ENCODE peak calls at places on chromosomes 13 and 19, in five cellular contexts. I is neuronal stem cell, Z is H9, K is mesenchymal stem cell, O is H1. P is an unnamed sample. For H3K4me1, the result is how much of the 10 kb centered on the place peaks cover.

GRCh38 chr19:49231804-49232203 is 74.2 kb downstream of the TRPM4 start:
- DNase-seq in I (no peak), O (no peak), Z (no peak), K (no peak), P (no peak)

GRCh38 chr19:29509456-29509855 is 16.3 kb upstream of the VSTM2B start:
- DNase-seq in O (no peak), I (no peak), K (no peak), Z (no peak), P (no peak)

GRCh38 chr13:98721825-98722510 is 30.5 kb downstream of the SLC15A1 start:
- DNase-seq in I (no peak), Z (no peak), O (no peak), K (no peak), P (no peak)

GRCh38 chr13:112073245-112074138 is 6.5 kb downstream of the SOX1 start:
- DNase-seq in O (no peak), Z (peak), K (no peak), I (peak), P (no peak)

GRCh38 chr19:53422551-53422950 is 9.2 kb upstream of the ZNF761 start:
- DNase-seq in Z (no peak), O (no peak), I (no peak), K (no peak), P (peak)

GRCh38 chr13:50128406-50129048 is 113.3 kb downstream of the KCNRG start:
- DNase-seq in O (no peak), Z (peak), K (no peak), I (peak), P (no peak)

GRCh38 chr19:28169168-28169862 is 1043.6 kb downstream of the UQCRFS1 start:
- DNase-seq in K (no peak), Z (peak), I (peak), O (no peak), P (no peak)

GRCh38 chr19:2144190-2144589 is 7.2 kb downstream of the AP3D1 start:
- DNase-seq in Z (no peak), O (no peak), I (no peak), K (no peak), P (no peak)

GRCh38 chr19:17627921-17628320 is 60.2 kb downstream of the UNC13A start:
- DNase-seq in Z (no peak), I (no peak), O (no peak), K (no peak), P (no peak)

GRCh38 chr13:29474991-29475390 is 120.5 kb downstream of the SLC7A1 start:
- DNase-seq in O (no peak), K (peak), Z (no peak), I (no peak), P (peak)

GRCh38 chr13:33176526-33176925 is 109.0 kb downstream of the STARD13 start:
- DNase-seq in O (no peak), I (no peak), Z (no peak), K (no peak), P (no peak)

GRCh38 chr19:28485300-28485699 is 727.7 kb downstream of the UQCRFS1 start:
- DNase-seq in K (no peak), O (no peak), I (no peak), Z (no peak), P (no peak)

GRCh38 chr13:37173214-37173613 is 67.8 kb upstream of the CSNK1A1L start:
- DNase-seq in O (no peak), Z (no peak), I (no peak), K (peak), P (no peak)

GRCh38 chr19:53085496-53085895 is 17.7 kb downstream of the ZNF160 start:
- DNase-seq in I (no peak), K (no peak), Z (no peak), O (no peak), P (no peak)

GRCh38 chr13:33016414-33017409 is at the start of gene KL:
- DNase-seq in I (no peak), K (peak), O (no peak), Z (peak), P (no peak)

GRCh38 chr13:59408738-59409137 is 755.0 kb downstream of the DIAPH3 start:
- DNase-seq in K (no peak), I (no peak), Z (no peak), O (no peak), P (no peak)

GRCh38 chr19:53183146-53183545 is 10.0 kb downstream of the ZNF665 start:
- DNase-seq in K (no peak), I (no peak), Z (no peak), O (no peak), P (no peak)

GRCh38 chr13:26880741-26881140 is 120.2 kb upstream of the GPR12 start:
- DNase-seq in K (no peak), Z (no peak), I (no peak), O (no peak), P (no peak)

GRCh38 chr13:99980201-99981114 is 1.1 kb upstream of the ZIC2 start:
- DNase-seq in O (no peak), Z (peak), K (peak), I (peak), P (peak)

GRCh38 chr13:73683746-73684145 is 450.5 kb downstream of the KLF12 start:
- DNase-seq in I (no peak), O (no peak), K (no peak), Z (no peak), P (no peak)

GRCh38 chr19:3591876-3592613 is 6.8 kb downstream of the GIPC3 start:
- DNase-seq in I (no peak), Z (no peak), O (no peak), K (no peak), P (no peak)

GRCh38 chr13:93552596-93552995 is 326.0 kb downstream of the GPC6 start:
- DNase-seq in I (no peak), O (no peak), Z (no peak), K (no peak), P (no peak)

GRCh38 chr13:44768233-44768632 is 192.1 kb upstream of the TSC22D1 start:
- DNase-seq in I (no peak), K (no peak), O (no peak), Z (no peak), P (no peak)

GRCh38 chr19:1264801-1265610 is 4.1 kb upstream of the CIRBP start:
- DNase-seq in K (peak), Z (peak), O (no peak), I (no peak), P (peak)

GRCh38 chr13:110797230-110797877 is 83.9 kb downstream of the ING1 start:
- DNase-seq in I (no peak), O (no peak), K (no peak), Z (no peak), P (no peak)

GRCh38 chr19:12913871-12914690 is 5.0 kb downstream of the SYCE2 start:
- DNase-seq in I (no peak), K (no peak), O (no peak), Z (no peak), P (no peak)

GRCh38 chr19:14478113-14478545 is 3.0 kb upstream of the PTGER1 start:
- DNase-seq in Z (no peak), K (no peak), O (no peak), I (no peak), P (no peak)

GRCh38 chr13:39959497-39959896 is 304.0 kb downstream of the COG6 start:
- DNase-seq in Z (no peak), O (no peak), I (no peak), K (no peak), P (no peak)

GRCh38 chr13:26024558-26024957 is 27.3 kb downstream of the SHISA2 start:
- DNase-seq in K (no peak), I (no peak), O (no peak), Z (no peak), P (no peak)

GRCh38 chr19:5641171-5641570 is 18.3 kb downstream of the SAFB start:
- DNase-seq in K (no peak), I (no peak), O (no peak), Z (no peak), P (no peak)

GRCh38 chr13:100671389-100672182 is 3.0 kb downstream of the TMTC4 start:
- DNase-seq in O (no peak), Z (no peak), I (no peak), K (no peak), P (no peak)

GRCh38 chr13:39575641-39576238 is 27.3 kb downstream of the LHFPL6 start:
- DNase-seq in Z (no peak), K (no peak), I (no peak), O (no peak), P (no peak)

GRCh38 chr19:35847911-35848310 is 4.4 kb downstream of the NPHS1 start:
- DNase-seq in O (no peak), K (no peak), Z (no peak), I (no peak), P (no peak)

GRCh38 chr13:58097831-58098230 is 466.3 kb downstream of the PCDH17 start:
- DNase-seq in K (peak), O (no peak), Z (no peak), I (no peak), P (peak)

DNA sequence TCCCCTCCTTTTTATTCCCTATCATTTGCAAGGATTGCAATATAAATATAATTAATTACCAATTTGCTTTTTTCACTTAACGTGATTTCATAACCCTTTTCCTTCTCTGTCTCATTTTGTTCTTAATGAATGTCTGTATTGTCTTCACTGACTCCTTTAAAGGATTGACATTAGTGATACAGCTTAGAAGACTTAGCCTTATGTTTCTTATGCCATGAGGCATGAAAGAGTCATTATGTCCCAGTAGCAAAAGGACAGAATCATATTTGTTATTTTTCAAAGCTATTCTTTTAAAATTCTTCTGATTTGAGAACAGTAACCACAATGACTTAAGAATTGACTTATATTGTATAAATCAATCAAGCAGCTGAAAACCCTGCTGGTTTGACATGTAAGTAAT is 26.2 kb downstream of the SLC10A2 start:
- DNase-seq in Z (no peak), I (no peak), K (no peak), O (no peak), P (no peak)
- H2BK12ac ChIP-seq in Z (no peak), I (no peak), K (no peak), O (no peak), P (no peak)

GRCh38 chr19:16197622-16198362 is at the start of gene AP1M1:
- DNase-seq in Z (peak), I (peak), K (peak), O (peak), P (peak)
- H4K91ac ChIP-seq in Z (no peak), I (no peak), K (peak), O (no peak), P (peak)

GRCh38 chr19:8004001-8004400 is 1.4 kb downstream of the ELAVL1 start:
- DNase-seq in Z (no peak), I (no peak), O (no peak), K (no peak), P (no peak)
- H3K4me1 ChIP-seq in Z (under half), I (under half), O (under half), K (under half), P (under half)

GRCh38 chr13:75217949-75218348 is 264.0 kb downstream of the TBC1D4 start:
- DNase-seq in I (peak), K (peak), Z (no peak), O (no peak), P (no peak)
- H2BK12ac ChIP-seq in I (no peak), K (no peak), Z (no peak), O (no peak), P (no peak)

DNA sequence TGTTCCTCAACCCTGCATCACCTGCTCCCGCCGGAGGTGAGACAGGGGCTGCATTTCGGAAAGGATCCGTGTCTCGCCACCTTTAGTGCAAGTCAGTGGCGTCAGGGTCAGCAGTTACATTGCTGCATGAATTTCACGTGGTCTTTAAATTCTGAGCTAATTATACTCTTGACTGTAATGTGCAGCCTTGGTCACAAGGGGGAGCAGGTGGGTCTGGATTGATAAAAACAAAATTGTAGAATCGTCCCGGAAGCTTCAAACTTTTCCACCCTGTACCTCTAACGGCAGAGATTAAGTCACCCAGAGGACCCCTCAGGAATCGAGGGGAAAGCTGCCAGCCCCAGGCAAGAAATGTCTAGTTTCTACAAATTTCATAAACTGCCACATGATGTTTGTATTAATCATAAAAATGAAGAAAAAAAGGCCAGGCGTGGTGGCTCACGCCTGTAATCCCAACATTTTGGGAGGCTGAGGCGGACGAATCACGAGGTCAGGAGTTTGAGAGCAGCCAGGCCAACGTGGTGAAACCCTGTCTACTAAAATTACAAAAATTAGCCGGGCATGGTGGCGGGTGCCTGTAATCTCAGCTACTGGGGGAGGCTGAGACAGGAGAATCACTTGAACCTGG is 20.2 kb downstream of the BBC3 start:
- DNase-seq in O (peak), I (peak), K (peak), Z (peak), P (peak)
- H4K91ac ChIP-seq in O (peak), I (no peak), K (peak), Z (no peak), P (no peak)

DNA sequence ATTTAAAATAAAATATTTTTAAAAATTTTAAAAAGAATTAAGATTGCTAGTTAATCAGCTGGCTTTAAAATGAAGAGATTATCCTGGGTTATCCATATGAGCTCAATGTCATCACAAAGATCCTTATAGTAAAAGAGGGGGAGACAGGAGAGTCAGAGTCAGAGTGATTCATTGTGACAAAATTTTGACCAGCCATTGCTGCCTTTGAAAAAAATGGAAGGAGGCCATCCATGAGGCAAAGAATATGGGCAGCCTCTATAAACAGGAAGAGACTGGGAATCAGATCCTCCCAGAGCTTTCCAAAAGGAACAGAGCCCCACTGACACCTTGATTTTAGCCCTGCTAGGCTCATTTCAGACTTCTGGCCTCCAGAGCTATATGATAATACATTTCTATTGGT is 9.3 kb upstream of the RUBCNL start:
- DNase-seq in O (no peak), K (no peak), Z (no peak), I (no peak), P (no peak)
- H3K4me1 ChIP-seq in O (under half), K (under half), Z (under half), I (under half), P (under half)

P was measured in trophoblast cell.